ENCODE peak calls at places on chromosomes 2 and 18, in ten cellular contexts. T is naive thymus-derived CD4-positive, alpha-beta T cell; L is Karpas-422; K is IMR-90; N is DND-41; H is iPS DF 6.9; Y is GM23248; S is ascending aorta; M is heart left ventricle; V is aorta. J is an unnamed sample. For H3K36me3, the result is how much of the 10 kb centered on the place peaks cover.

GRCh38 chr18:57542126-57542525 is 44.4 kb downstream of the FECH start:
- DNase-seq in V (no peak), L (no peak), K (peak), N (no peak), Y (peak), H (no peak), S (no peak), M (no peak), T (no peak), J (peak)

GRCh38 chr2:88159955-88160415 is 10.2 kb upstream of the THNSL2 start:
- DNase-seq in L (peak), N (peak), Y (peak), V (no peak), H (peak), T (peak), K (peak), S (no peak), M (peak), J (peak)

GRCh38 chr2:160936407-160936806 is 223.8 kb upstream of the TANK start:
- DNase-seq in L (no peak), S (no peak), H (no peak), V (no peak), T (no peak), Y (no peak), M (no peak), K (no peak), N (no peak), J (no peak)

GRCh38 chr2:160324161-160324768 is 124.2 kb upstream of the ITGB6 start:
- DNase-seq in S (no peak), K (peak), V (peak), H (peak), N (peak), T (peak), M (peak), Y (peak), L (peak), J (peak)

GRCh38 chr18:63505566-63506335 is 29.0 kb downstream of the SERPINB5 start:
- DNase-seq in N (peak), M (no peak), V (no peak), Y (peak), S (no peak), L (peak), K (peak), T (no peak), H (no peak), J (peak)

GRCh38 chr2:142325870-142326269 is 195.1 kb upstream of the LRP1B start:
- DNase-seq in H (no peak), N (no peak), L (no peak), V (no peak), K (no peak), T (no peak), S (no peak), M (no peak), Y (no peak), J (no peak)

GRCh38 chr18:1408331-1408835 is 503.7 kb downstream of the ADCYAP1 start:
- DNase-seq in V (no peak), Y (no peak), N (no peak), H (no peak), M (no peak), L (no peak), K (no peak), T (no peak), S (no peak), J (no peak)

GRCh38 chr2:32884346-32884745 is 62.4 kb upstream of the LTBP1 start:
- DNase-seq in T (no peak), N (no peak), K (peak), M (no peak), S (no peak), L (no peak), V (no peak), Y (peak), H (no peak), J (no peak)

GRCh38 chr2:10342245-10342951 is 39.7 kb downstream of the HPCAL1 start:
- DNase-seq in V (no peak), L (no peak), M (no peak), T (no peak), Y (peak), K (no peak), N (no peak), S (no peak), H (no peak), J (no peak)

GRCh38 chr18:47847635-47848034 is 82.8 kb downstream of the SMAD2 start:
- DNase-seq in S (no peak), N (no peak), Y (no peak), M (no peak), V (no peak), T (no peak), L (no peak), H (no peak), K (no peak), J (no peak)
- H3K36me3 ChIP-seq in S (under half), N (half or more), Y (under half), M (under half), V (under half), T (under half), L (half or more), H (under half), K (under half), J (under half)

DNA sequence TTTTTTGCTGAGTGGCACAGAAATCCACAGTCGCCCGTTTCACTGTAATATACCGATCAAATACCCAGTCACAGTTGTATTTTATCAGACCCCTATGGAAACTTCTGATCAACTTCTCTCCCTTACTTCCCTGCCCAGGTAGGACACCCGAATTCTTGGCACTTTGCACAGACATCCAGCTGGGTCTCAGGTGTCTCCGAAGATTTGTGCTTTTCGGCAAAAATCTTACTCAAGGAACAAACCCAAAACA is 596 bp downstream of the MREG start:
- DNase-seq in N (no peak), V (no peak), K (no peak), L (no peak), H (no peak), M (no peak), S (no peak), Y (no peak), T (no peak), J (no peak)
- H3K27ac ChIP-seq in N (peak), V (no peak), K (no peak), L (no peak), H (no peak), M (no peak), S (no peak), Y (peak), T (peak), J (no peak)

DNA sequence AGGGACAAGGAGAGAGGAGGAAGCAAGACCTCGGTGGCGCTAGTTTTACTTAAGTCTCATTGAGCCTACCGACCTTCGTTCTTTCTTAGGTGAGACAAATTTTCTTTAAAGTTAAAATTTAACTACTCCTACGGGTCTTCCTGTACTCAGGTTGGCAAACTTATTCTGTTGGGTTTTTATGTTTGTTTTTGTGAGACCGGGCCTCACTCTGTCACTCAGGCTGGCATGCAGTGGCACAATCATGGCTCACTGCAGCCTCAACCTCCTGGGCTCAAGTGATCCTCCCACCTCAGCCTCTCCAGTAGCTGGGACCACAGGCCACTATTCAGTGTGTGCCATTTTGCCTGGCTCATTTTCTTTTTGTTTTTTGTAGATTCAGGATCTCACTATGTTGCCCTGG is 189.0 kb downstream of the TNS1 start:
- DNase-seq in S (no peak), K (no peak), V (no peak), N (no peak), T (no peak), M (no peak), L (no peak), Y (no peak), H (no peak), J (no peak)
- H3K36me3 ChIP-seq in S (half or more), K (half or more), V (half or more), N (under half), T (under half), M (half or more), L (under half), Y (half or more), H (under half), J (under half)

GRCh38 chr2:144524190-144524957 is 4.5 kb upstream of the ZEB2 start:
- DNase-seq in Y (peak), T (no peak), H (no peak), V (peak), K (no peak), M (peak), L (peak), S (no peak), N (peak), J (no peak)
- H3K27ac ChIP-seq in Y (peak), T (no peak), H (no peak), V (peak), K (peak), M (peak), L (no peak), S (peak), N (peak), J (peak)

GRCh38 chr2:112737544-112738232 is 16.9 kb downstream of the NT5DC4 start:
- DNase-seq in S (no peak), T (no peak), H (no peak), M (no peak), Y (no peak), V (no peak), L (no peak), N (no peak), K (no peak), J (no peak)

GRCh38 chr2:112740522-112740921 is 19.7 kb downstream of the NT5DC4 start:
- DNase-seq in S (no peak), M (no peak), L (no peak), Y (no peak), K (no peak), V (no peak), T (no peak), H (no peak), N (no peak), J (no peak)
- H3K36me3 ChIP-seq in S (under half), M (under half), L (half or more), Y (under half), K (under half), V (under half), T (under half), H (under half), N (half or more), J (under half)

GRCh38 chr2:239220363-239220762 is 180.5 kb downstream of the HDAC4 start:
- DNase-seq in Y (no peak), M (no peak), H (no peak), L (no peak), N (no peak), S (no peak), V (no peak), T (no peak), K (no peak), J (no peak)
- H3K27ac ChIP-seq in Y (no peak), M (no peak), H (no peak), L (no peak), N (no peak), S (peak), V (peak), T (no peak), K (no peak), J (no peak)

GRCh38 chr2:233441161-233442027 is 87.1 kb downstream of the DGKD start:
- DNase-seq in T (no peak), H (no peak), S (no peak), L (no peak), V (no peak), K (no peak), N (no peak), Y (no peak), M (no peak), J (no peak)
- H3K36me3 ChIP-seq in T (half or more), H (under half), S (under half), L (under half), V (under half), K (under half), N (half or more), Y (under half), M (half or more), J (under half)

DNA sequence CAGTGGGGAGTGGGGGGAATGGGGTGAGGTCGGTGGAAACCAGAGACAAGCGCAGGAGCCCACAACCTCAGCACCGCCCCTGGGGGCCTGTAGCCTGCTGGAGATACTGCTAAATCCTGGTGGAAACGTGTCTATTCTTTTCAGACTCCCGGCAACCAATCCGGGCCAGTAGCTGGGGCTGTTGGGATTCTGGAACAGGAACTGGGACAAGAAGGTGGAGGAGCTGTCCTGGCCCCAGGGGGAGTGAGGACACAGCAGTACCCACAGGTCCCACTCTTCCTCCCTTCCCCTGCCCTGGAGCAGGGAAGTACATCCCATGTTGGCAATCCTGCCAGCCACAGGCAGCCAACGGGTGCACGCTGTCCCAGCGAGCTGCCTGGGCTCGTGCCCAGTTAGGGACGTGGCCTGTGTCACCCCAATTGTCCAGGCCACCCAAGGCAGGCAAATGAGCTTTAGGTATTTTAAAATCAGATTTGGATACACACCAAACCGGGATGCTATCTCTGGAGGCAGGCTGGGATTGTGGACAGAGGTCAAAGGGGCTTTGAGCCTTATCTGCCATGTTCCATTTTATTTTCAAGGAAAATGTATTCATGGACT is 51.8 kb downstream of the HS1BP3 start:
- DNase-seq in S (peak), L (no peak), N (no peak), M (peak), Y (no peak), H (no peak), T (no peak), K (no peak), V (peak), J (no peak)
- H3K27ac ChIP-seq in S (peak), L (no peak), N (no peak), M (peak), Y (no peak), H (no peak), T (no peak), K (no peak), V (peak), J (no peak)

GRCh38 chr2:116413659-116414058 is 1400.8 kb upstream of the DDX18 start:
- DNase-seq in T (no peak), V (no peak), N (no peak), H (no peak), L (no peak), K (no peak), M (no peak), Y (no peak), S (no peak), J (no peak)
- H3K36me3 ChIP-seq in T (under half), V (under half), N (under half), H (under half), L (under half), K (under half), M (under half), Y (under half), S (under half), J (under half)

GRCh38 chr18:58670561-58671121 is 624 bp upstream of the MALT1 start:
- DNase-seq in Y (no peak), M (no peak), L (no peak), V (no peak), K (peak), N (no peak), S (peak), H (peak), T (no peak), J (no peak)
- H3K27ac ChIP-seq in Y (peak), M (peak), L (no peak), V (no peak), K (peak), N (peak), S (peak), H (no peak), T (peak), J (peak)